ENCODE peak calls at places on chromosome 13, in four cellular contexts. One of them, this sample, is unnamed.

GRCh38 chr13:83876546-83876945 is 5.7 kb downstream of the SLITRK1 start:
- DNase-seq in WTC11: no peak
- DNase-seq in HepG2: no peak
- DNase-seq in K562: no peak
- DNase-seq in this sample: no peak

GRCh38 chr13:112636401-112636975 is 48.5 kb upstream of the TUBGCP3 start:
- DNase-seq in HepG2: no peak
- DNase-seq in WTC11: no peak
- DNase-seq in K562: no peak
- DNase-seq in this sample: no peak

GRCh38 chr13:35599385-35599784 is 122.9 kb upstream of the MAB21L1 start:
- DNase-seq in HepG2: no peak
- DNase-seq in K562: no peak
- DNase-seq in WTC11: no peak
- DNase-seq in this sample: no peak

GRCh38 chr13:97030705-97031452 is 36.6 kb upstream of the OXGR1 start:
- DNase-seq in WTC11: no peak
- DNase-seq in K562: peak
- DNase-seq in HepG2: peak
- DNase-seq in this sample: peak

GRCh38 chr13:43119206-43119605 is 95.8 kb downstream of the DNAJC15 start:
- DNase-seq in K562: no peak
- DNase-seq in WTC11: no peak
- DNase-seq in HepG2: no peak
- DNase-seq in this sample: no peak

GRCh38 chr13:64993514-64994164 is 2236.5 kb downstream of the PCDH9 start:
- DNase-seq in WTC11: no peak
- DNase-seq in HepG2: no peak
- DNase-seq in K562: no peak
- DNase-seq in this sample: no peak

GRCh38 chr13:68713394-68713793 is 1394.2 kb upstream of the ATXN8OS start:
- DNase-seq in HepG2: no peak
- DNase-seq in WTC11: no peak
- DNase-seq in K562: no peak
- DNase-seq in this sample: no peak

GRCh38 chr13:31781064-31781463 is 41.7 kb downstream of the RXFP2 start:
- DNase-seq in WTC11: no peak
- DNase-seq in K562: no peak
- DNase-seq in HepG2: no peak
- DNase-seq in this sample: no peak

GRCh38 chr13:101474419-101474957 is 22.0 kb downstream of the ITGBL1 start:
- DNase-seq in K562: no peak
- DNase-seq in WTC11: peak
- DNase-seq in HepG2: no peak
- DNase-seq in this sample: no peak

GRCh38 chr13:49632156-49632555 is 3.8 kb downstream of the ARL11 start:
- DNase-seq in K562: no peak
- DNase-seq in WTC11: no peak
- DNase-seq in HepG2: no peak
- DNase-seq in this sample: no peak

GRCh38 chr13:94708971-94709614 is 3.3 kb downstream of the SOX21 start:
- DNase-seq in HepG2: no peak
- DNase-seq in K562: no peak
- DNase-seq in WTC11: no peak
- DNase-seq in this sample: no peak
- TF ChIP-seq ELF4 in HepG2: no peak
- TF ChIP-seq ELF4 in K562: no peak
- TF ChIP-seq ELF4 in WTC11: no peak
- TF ChIP-seq ELF4 in this sample: no peak

GRCh38 chr13:40539954-40540706 is 126.3 kb downstream of the FOXO1 start:
- DNase-seq in K562: no peak
- DNase-seq in HepG2: peak
- DNase-seq in WTC11: no peak
- DNase-seq in this sample: no peak
- TF ChIP-seq SP1 in K562: no peak
- TF ChIP-seq SP1 in HepG2: no peak
- TF ChIP-seq SP1 in WTC11: no peak
- TF ChIP-seq SP1 in this sample: no peak

GRCh38 chr13:91078093-91078679 is 269.3 kb upstream of the MIR17HG start:
- DNase-seq in WTC11: no peak
- DNase-seq in K562: peak
- DNase-seq in HepG2: no peak
- DNase-seq in this sample: peak
- TF ChIP-seq ELF4 in WTC11: no peak
- TF ChIP-seq ELF4 in K562: no peak
- TF ChIP-seq ELF4 in HepG2: no peak
- TF ChIP-seq ELF4 in this sample: no peak

DNA sequence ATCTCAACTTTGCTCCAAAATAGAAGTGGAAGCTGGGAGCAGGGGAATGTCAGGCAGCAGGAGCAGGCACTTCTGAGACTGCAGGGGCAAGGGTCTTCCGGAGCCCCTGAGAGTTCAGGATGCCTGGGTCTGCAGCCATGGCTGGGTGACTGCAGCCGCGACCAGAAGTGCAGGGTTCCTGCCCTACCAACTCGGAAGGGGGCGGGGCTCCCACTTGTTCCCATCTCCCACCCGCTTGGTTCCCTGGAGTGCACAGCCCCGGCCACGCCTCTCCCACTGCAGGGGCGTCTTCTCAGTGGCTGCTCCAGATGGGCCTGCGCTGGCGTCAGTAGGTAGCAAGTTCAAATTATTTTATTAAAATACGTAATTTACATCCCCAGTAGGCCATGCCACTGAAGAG is 1631.7 kb downstream of the OLFM4 start:
- DNase-seq in HepG2: no peak
- DNase-seq in K562: no peak
- DNase-seq in WTC11: no peak
- DNase-seq in this sample: no peak
- TF ChIP-seq SP1 in HepG2: no peak
- TF ChIP-seq SP1 in K562: no peak
- TF ChIP-seq SP1 in WTC11: no peak
- TF ChIP-seq SP1 in this sample: no peak

DNA sequence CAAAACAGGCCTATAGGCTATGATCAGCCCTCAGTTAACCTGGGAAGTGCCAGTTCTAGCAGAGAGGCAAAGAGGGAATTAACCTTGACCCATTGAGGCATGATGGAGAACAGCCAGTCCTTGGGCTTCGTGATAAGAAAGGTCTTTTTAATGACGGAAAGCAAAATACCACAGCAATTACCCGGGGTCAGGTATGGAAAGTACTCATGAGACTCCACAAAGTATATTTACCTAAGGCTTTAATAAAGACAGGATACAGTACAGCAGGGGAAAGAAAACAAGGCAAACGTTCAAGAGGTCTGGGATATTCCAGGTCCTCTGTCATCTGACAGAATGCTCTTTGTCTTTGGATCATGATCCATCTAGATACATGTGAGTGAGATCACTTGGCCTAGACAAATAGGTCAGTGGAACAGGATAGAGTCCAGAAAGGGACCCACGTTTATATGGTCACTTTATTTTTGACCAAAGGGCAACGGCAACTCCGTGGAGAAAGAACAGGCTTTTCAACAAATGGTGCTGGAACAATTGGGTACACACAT is 52.2 kb downstream of the WDFY2 start:
- DNase-seq in HepG2: peak
- DNase-seq in K562: no peak
- DNase-seq in WTC11: no peak
- DNase-seq in this sample: no peak
- TF ChIP-seq ELF4 in HepG2: no peak
- TF ChIP-seq ELF4 in K562: no peak
- TF ChIP-seq ELF4 in WTC11: no peak
- TF ChIP-seq ELF4 in this sample: no peak

DNA sequence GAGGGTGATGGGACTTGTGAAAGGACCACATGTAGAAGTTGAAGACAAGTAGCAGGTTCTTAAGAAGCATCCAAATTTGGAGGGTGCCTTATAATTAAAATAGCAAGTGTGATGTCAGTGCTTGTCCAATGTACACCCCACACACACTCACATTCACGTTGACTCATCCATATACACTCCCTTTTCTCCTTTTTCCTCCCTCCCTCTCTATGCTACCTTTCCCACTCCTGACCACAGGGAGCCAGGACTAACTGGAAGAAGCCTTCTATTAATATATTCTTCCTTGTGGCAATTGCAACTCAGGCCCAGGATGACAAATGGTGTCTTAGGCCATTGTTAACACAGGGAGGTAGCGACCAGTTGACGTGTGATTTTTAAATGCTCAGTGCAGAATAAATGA is 16.3 kb upstream of the GPR183 start:
- DNase-seq in K562: no peak
- DNase-seq in WTC11: no peak
- DNase-seq in HepG2: no peak
- DNase-seq in this sample: no peak
- TF ChIP-seq SP1 in K562: no peak
- TF ChIP-seq SP1 in WTC11: no peak
- TF ChIP-seq SP1 in HepG2: no peak
- TF ChIP-seq SP1 in this sample: no peak

GRCh38 chr13:79245937-79246574 is 160.0 kb downstream of the RBM26 start:
- DNase-seq in WTC11: no peak
- DNase-seq in HepG2: no peak
- DNase-seq in K562: no peak
- DNase-seq in this sample: peak

GRCh38 chr13:79237981-79238380 is 168.1 kb downstream of the RBM26 start:
- DNase-seq in WTC11: no peak
- DNase-seq in K562: no peak
- DNase-seq in HepG2: no peak
- DNase-seq in this sample: no peak

GRCh38 chr13:79246575-79246949 is 159.5 kb downstream of the RBM26 start:
- DNase-seq in HepG2: no peak
- DNase-seq in K562: no peak
- DNase-seq in WTC11: no peak
- DNase-seq in this sample: no peak

GRCh38 chr13:79241697-79242096 is 164.4 kb downstream of the RBM26 start:
- DNase-seq in K562: no peak
- DNase-seq in WTC11: no peak
- DNase-seq in HepG2: no peak
- DNase-seq in this sample: no peak
- TF ChIP-seq ELF4 in K562: no peak
- TF ChIP-seq ELF4 in WTC11: no peak
- TF ChIP-seq ELF4 in HepG2: no peak
- TF ChIP-seq ELF4 in this sample: no peak

DNA sequence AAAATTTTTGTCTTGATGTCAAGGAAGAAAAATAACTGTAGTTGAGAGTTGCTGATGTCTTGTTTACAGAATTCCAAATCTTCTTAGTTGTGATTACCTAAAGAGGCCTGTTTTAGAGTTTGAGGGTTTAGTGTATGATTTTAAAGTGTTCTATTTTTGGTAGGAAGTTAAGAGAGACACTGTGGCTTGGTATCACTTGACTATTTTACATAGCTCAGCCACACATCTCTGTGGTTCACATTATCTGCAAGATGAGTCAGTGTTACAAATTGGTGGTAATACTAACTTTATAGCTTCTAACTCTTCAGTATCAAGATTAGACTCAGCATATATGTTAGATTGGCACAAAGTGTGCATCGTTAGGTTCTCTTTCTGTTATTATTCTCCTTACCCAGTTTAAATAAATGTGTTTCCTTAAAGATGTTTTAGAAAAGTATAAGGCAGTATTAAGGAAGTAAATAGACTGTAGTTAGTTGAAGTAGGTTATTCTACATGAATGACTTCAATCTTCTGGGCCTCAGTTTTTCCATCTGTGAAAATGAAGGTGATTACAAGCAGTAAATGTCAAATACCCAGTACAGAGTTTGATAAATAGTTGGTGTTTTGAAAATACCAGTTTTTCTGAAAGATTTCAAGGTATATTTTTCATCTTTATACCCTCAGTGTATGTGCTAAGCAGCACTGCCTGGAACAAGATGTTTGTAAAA is 33.4 kb downstream of the COG6 start:
- DNase-seq in WTC11: no peak
- DNase-seq in K562: no peak
- DNase-seq in HepG2: no peak
- DNase-seq in this sample: no peak
- TF ChIP-seq SP1 in WTC11: no peak
- TF ChIP-seq SP1 in K562: no peak
- TF ChIP-seq SP1 in HepG2: no peak
- TF ChIP-seq SP1 in this sample: no peak

DNA sequence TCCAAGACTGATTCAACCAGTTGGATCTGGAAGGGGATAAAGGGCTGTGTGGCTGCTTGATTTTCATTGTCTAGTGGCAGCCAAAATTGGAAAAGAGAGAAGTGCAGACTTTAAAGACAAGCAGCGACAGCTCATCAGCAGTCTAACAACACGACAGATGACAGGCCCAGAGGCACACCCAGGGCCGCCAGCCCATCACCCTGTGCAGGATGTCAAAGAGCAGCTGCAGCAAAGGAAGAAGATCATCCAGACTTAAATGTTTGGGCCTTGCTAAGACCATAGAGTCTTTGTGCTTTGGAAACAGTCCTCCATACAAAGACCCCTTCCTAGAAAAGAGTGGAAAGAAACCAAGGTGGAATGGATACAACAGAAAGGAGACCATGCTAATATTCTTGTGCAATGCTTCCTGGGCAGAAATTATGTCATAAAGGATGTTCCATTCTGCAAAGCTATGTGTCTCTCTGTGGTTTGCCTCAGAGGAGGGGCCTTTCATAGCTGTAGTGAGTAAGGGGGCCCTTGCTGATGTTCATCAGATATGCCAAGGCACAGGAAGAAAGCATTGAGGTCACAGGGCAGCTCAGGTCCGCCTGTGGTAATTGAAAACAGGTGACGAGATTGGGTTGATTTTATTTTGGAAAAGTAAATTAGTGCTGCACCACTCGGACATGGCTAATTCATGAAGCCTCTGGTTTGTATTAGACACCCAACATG is 421.2 kb upstream of the KLF12 start:
- DNase-seq in HepG2: no peak
- DNase-seq in K562: no peak
- DNase-seq in WTC11: no peak
- DNase-seq in this sample: no peak
- TF ChIP-seq ELF4 in HepG2: no peak
- TF ChIP-seq ELF4 in K562: no peak
- TF ChIP-seq ELF4 in WTC11: no peak
- TF ChIP-seq ELF4 in this sample: no peak